ENCODE peak calls at places on chromosomes 1 and 21, in seven cellular contexts. C is activated T-cell treated with anti-CD3 and anti-CD28 coated beads for 24 hours; P is NCI-H524 treated with DMSO at 0.1 percent for 48 hours; X is AG04450; R is SJSA1; Y is SW480; G is activated CD4-positive, alpha-beta T cell treated with anti-CD3 and anti-CD28 coated beads for 36 hours. E is an unnamed sample.

GRCh38 chr1:214123061-214123784 is 135.4 kb downstream of the PROX1 start:
- DNase-seq in C (no peak), P (peak), X (peak), R (peak), Y (peak), G (peak), E (peak)

GRCh38 chr1:40945491-40945973 is 34.0 kb upstream of the CTPS1 start:
- DNase-seq in C (no peak), P (no peak), X (no peak), R (no peak), Y (no peak), G (no peak), E (no peak)

GRCh38 chr21:33967086-33967571 is 51.5 kb upstream of the ATP5PO start:
- DNase-seq in C (no peak), P (no peak), X (no peak), R (no peak), Y (peak), G (no peak), E (no peak)

GRCh38 chr1:111621050-111621449 is 1.5 kb downstream of the RAP1A start:
- DNase-seq in C (no peak), P (no peak), X (no peak), R (no peak), Y (no peak), G (peak), E (no peak)

GRCh38 chr1:211870156-211870555 is 39.6 kb upstream of the LPGAT1 start:
- DNase-seq in C (no peak), P (no peak), X (no peak), R (no peak), Y (no peak), G (no peak), E (no peak)

GRCh38 chr1:34427170-34427569 is 250.5 kb downstream of the C1orf94 start:
- DNase-seq in C (no peak), P (no peak), X (no peak), R (no peak), Y (no peak), G (no peak), E (no peak)

GRCh38 chr1:93255222-93256079 is 74.9 kb downstream of the CCDC18 start:
- DNase-seq in C (no peak), P (no peak), X (peak), R (peak), Y (no peak), G (no peak), E (no peak)

GRCh38 chr1:88979054-88979748 is 13.2 kb downstream of the KYAT3 start:
- DNase-seq in C (no peak), P (no peak), X (no peak), R (peak), Y (no peak), G (no peak), E (no peak)

GRCh38 chr21:37348664-37349063 is 17.9 kb upstream of the DYRK1A start:
- DNase-seq in C (no peak), P (no peak), X (no peak), R (no peak), Y (peak), G (no peak), E (no peak)

GRCh38 chr1:95311006-95311405 is 77.0 kb downstream of the RWDD3 start:
- DNase-seq in C (no peak), P (no peak), X (no peak), R (no peak), Y (no peak), G (no peak), E (no peak)

GRCh38 chr21:45983981-45984551 is 2.5 kb downstream of the COL6A1 start:
- DNase-seq in C (no peak), P (no peak), X (no peak), R (no peak), Y (no peak), G (peak), E (no peak)

GRCh38 chr1:218571515-218571914 is 226.4 kb downstream of the TGFB2 start:
- DNase-seq in C (no peak), P (no peak), X (no peak), R (no peak), Y (no peak), G (no peak), E (no peak)

GRCh38 chr1:157852476-157852875 is 10.9 kb upstream of the CD5L start:
- DNase-seq in C (no peak), P (no peak), X (no peak), R (peak), Y (peak), G (no peak), E (peak)

GRCh38 chr1:245896258-245896657 is 610.8 kb downstream of the SMYD3 start:
- DNase-seq in C (no peak), P (no peak), X (no peak), R (no peak), Y (no peak), G (no peak), E (no peak)

GRCh38 chr21:46110499-46111192 is 12.7 kb downstream of the COL6A2 start:
- DNase-seq in C (no peak), P (no peak), X (no peak), R (no peak), Y (no peak), G (peak), E (no peak)

GRCh38 chr1:171142081-171142450 is 43.0 kb upstream of the FMO2 start:
- DNase-seq in C (no peak), P (no peak), X (peak), R (peak), Y (no peak), G (no peak), E (no peak)